ENCODE peak calls at places on chromosome 3, in five cellular contexts. R, O, H, B and W are unnamed samples.

GRCh38 chr3:39639344-39640236 is 169.8 kb upstream of the MYRIP start:
- DNase-seq in R (peak; percentile 31), O (no peak), H (peak; percentile 82), B (peak; percentile 79), W (peak; percentile 54)

GRCh38 chr3:69541823-69542264 is 156.0 kb upstream of the FRMD4B start:
- DNase-seq in R (no peak), O (peak; percentile 56), H (no peak), B (no peak), W (peak; percentile 3)

GRCh38 chr3:49104052-49104426 is 518 bp downstream of the QARS1 start:
- DNase-seq in R (no peak), O (no peak), H (no peak), B (no peak), W (no peak)

GRCh38 chr3:65538101-65538500 is 500.6 kb downstream of the MAGI1 start:
- DNase-seq in R (no peak), O (no peak), H (no peak), B (no peak), W (no peak)

GRCh38 chr3:37646865-37647264 is 214.8 kb upstream of the CTDSPL start:
- DNase-seq in R (no peak), O (no peak), H (no peak), B (no peak), W (no peak)

GRCh38 chr3:24087469-24087868 is 142.4 kb downstream of the NR1D2 start:
- DNase-seq in R (no peak), O (no peak), H (no peak), B (no peak), W (no peak)

GRCh38 chr3:178131801-178132200 is 404.4 kb upstream of the KCNMB2 start:
- DNase-seq in R (no peak), O (no peak), H (no peak), B (no peak), W (no peak)

GRCh38 chr3:141385386-141386079 is 17.2 kb downstream of the ZBTB38 start:
- DNase-seq in R (no peak), O (no peak), H (no peak), B (no peak), W (no peak)